ENCODE peak calls at places on chromosome 1, in eight cellular contexts. O, U, W, S, T, D, Y and H are unnamed samples.

GRCh38 chr1:32266926-32267645 is 16.0 kb downstream of the LCK start:
- DNase-seq in O (no peak), U (no peak), W (no peak), S (no peak), T (peak), D (no peak), Y (no peak), H (peak)

GRCh38 chr1:41380979-41381690 is 19.9 kb downstream of the FOXO6 start:
- DNase-seq in O (no peak), U (peak), W (no peak), S (no peak), T (peak), D (no peak), Y (peak), H (no peak)

GRCh38 chr1:165144757-165145397 is 211.6 kb downstream of the LMX1A start:
- DNase-seq in O (peak), U (peak), W (peak), S (peak), T (peak), D (peak), Y (peak), H (peak)

GRCh38 chr1:156717411-156717810 is 10.9 kb upstream of the METTL25B start:
- DNase-seq in O (no peak), U (no peak), W (no peak), S (no peak), T (peak), D (no peak), Y (no peak), H (peak)

GRCh38 chr1:155003766-155004351 is 1.3 kb downstream of the ZBTB7B start:
- DNase-seq in O (peak), U (peak), W (no peak), S (peak), T (peak), D (peak), Y (peak), H (peak)

GRCh38 chr1:197776348-197777082 is 1.2 kb upstream of the DENND1B start:
- DNase-seq in O (peak), U (no peak), W (peak), S (no peak), T (peak), D (no peak), Y (no peak), H (peak)

GRCh38 chr1:96233422-96233821 is 488.2 kb upstream of the PTBP2 start:
- DNase-seq in O (no peak), U (no peak), W (no peak), S (no peak), T (peak), D (no peak), Y (no peak), H (peak)

GRCh38 chr1:109782514-109782913 is 18.8 kb upstream of the EPS8L3 start:
- DNase-seq in O (no peak), U (peak), W (no peak), S (no peak), T (peak), D (no peak), Y (no peak), H (no peak)

GRCh38 chr1:180251526-180252305 is 21.7 kb downstream of the LHX4 start:
- DNase-seq in O (no peak), U (no peak), W (no peak), S (no peak), T (no peak), D (no peak), Y (no peak), H (no peak)

GRCh38 chr1:22452401-22452963 is 831 bp downstream of the ZBTB40 start:
- DNase-seq in O (no peak), U (peak), W (no peak), S (no peak), T (peak), D (peak), Y (no peak), H (peak)

GRCh38 chr1:41900611-41901444 is 17.9 kb downstream of the HIVEP3 start:
- DNase-seq in O (peak), U (no peak), W (no peak), S (no peak), T (peak), D (no peak), Y (no peak), H (peak)

GRCh38 chr1:41152622-41153044 is 89.5 kb downstream of the SCMH1 start:
- DNase-seq in O (peak), U (no peak), W (no peak), S (peak), T (peak), D (peak), Y (no peak), H (peak)